ENCODE peak calls at places on chromosomes 2 and 18, in seven cellular contexts. K is activated T-cell treated with anti-CD3 and anti-CD28 coated beads for 48 hours; W is T-cell; G is GM03348; L is NCI-H510A treated with DMSO at 0.1 percent for 48 hours; R is CD8-positive, alpha-beta memory T cell; N is activated CD8-positive, alpha-beta memory T cell treated with anti-CD3 and anti-CD28 coated beads for 1 hour. Z is an unnamed sample.

GRCh38 chr2:628651-629050 is 48.6 kb downstream of the TMEM18 start:
- DNase-seq in W (no peak), N (no peak), K (no peak), G (no peak), R (no peak), L (no peak), Z (peak)

GRCh38 chr18:23588836-23589560 is 2.7 kb upstream of the NPC1 start:
- DNase-seq in R (no peak), G (no peak), W (no peak), L (no peak), N (no peak), K (no peak), Z (peak)

GRCh38 chr2:71670430-71670795 is 217.1 kb downstream of the DYSF start:
- DNase-seq in R (no peak), L (no peak), K (no peak), W (no peak), G (no peak), N (no peak), Z (no peak)

GRCh38 chr2:233053928-233054774 is 6.0 kb upstream of the INPP5D start:
- DNase-seq in G (peak), K (peak), L (peak), W (peak), N (peak), R (peak), Z (peak)

GRCh38 chr2:212135739-212136138 is 402.9 kb downstream of the ERBB4 start:
- DNase-seq in N (no peak), R (no peak), L (peak), W (no peak), K (no peak), G (no peak), Z (no peak)

GRCh38 chr18:5628512-5629255 is 84.9 kb upstream of the EPB41L3 start:
- DNase-seq in L (peak), W (no peak), R (no peak), K (no peak), N (no peak), G (peak), Z (no peak)

GRCh38 chr2:10508038-10508437 is 59.9 kb upstream of the ODC1 start:
- DNase-seq in L (no peak), W (no peak), G (no peak), N (no peak), R (no peak), K (no peak), Z (no peak)

GRCh38 chr18:6578686-6579085 is 150.8 kb upstream of the ARHGAP28 start:
- DNase-seq in R (no peak), N (no peak), L (no peak), G (no peak), K (no peak), W (no peak), Z (no peak)

GRCh38 chr2:11698009-11698922 is 28.3 kb upstream of the NTSR2 start:
- DNase-seq in L (no peak), N (no peak), W (no peak), R (no peak), G (peak), K (no peak), Z (no peak)

GRCh38 chr18:7872569-7872968 is 305.5 kb downstream of the PTPRM start:
- DNase-seq in G (peak), N (no peak), K (no peak), R (no peak), L (peak), W (no peak), Z (no peak)

GRCh38 chr2:29817846-29818680 is 103.3 kb downstream of the ALK start:
- DNase-seq in N (no peak), W (no peak), L (no peak), R (no peak), K (no peak), G (no peak), Z (no peak)

GRCh38 chr2:219495531-219496122 is 3.1 kb upstream of the GMPPA start:
- DNase-seq in G (peak), R (peak), L (peak), W (no peak), K (peak), N (peak), Z (no peak)

GRCh38 chr18:47100214-47100831 is 50.0 kb downstream of the HDHD2 start:
- DNase-seq in G (peak), W (peak), L (peak), K (peak), N (peak), R (peak), Z (peak)

GRCh38 chr2:8573942-8574195 is 108.0 kb upstream of the ID2 start:
- DNase-seq in R (no peak), W (no peak), L (no peak), N (no peak), G (no peak), K (no peak), Z (no peak)

GRCh38 chr2:27627963-27628766 is 647 bp downstream of the CCDC121 start:
- DNase-seq in K (no peak), N (no peak), W (no peak), G (peak), L (no peak), R (no peak), Z (peak)

GRCh38 chr2:241506793-241507429 is 1.5 kb downstream of the STK25 start:
- DNase-seq in L (no peak), K (no peak), W (no peak), N (no peak), R (no peak), G (no peak), Z (no peak)

GRCh38 chr2:5145053-5145452 is 547.1 kb upstream of the SOX11 start:
- DNase-seq in N (no peak), R (no peak), G (no peak), W (no peak), K (no peak), L (no peak), Z (no peak)

GRCh38 chr2:95314964-95315611 is 17.9 kb downstream of the KCNIP3 start:
- DNase-seq in G (peak), K (no peak), N (no peak), W (no peak), L (peak), R (no peak), Z (peak)

GRCh38 chr2:207725815-207726578 is 14.6 kb downstream of the CCNYL1 start:
- DNase-seq in L (peak), G (no peak), N (no peak), K (no peak), W (no peak), R (no peak), Z (no peak)

GRCh38 chr2:130848518-130849210 is 11.9 kb downstream of the ARHGEF4 start:
- DNase-seq in W (no peak), K (no peak), R (no peak), G (no peak), N (no peak), L (no peak), Z (no peak)

GRCh38 chr18:80154293-80154692 is 45.2 kb downstream of the ADNP2 start:
- DNase-seq in R (no peak), K (peak), L (peak), G (peak), N (no peak), W (no peak), Z (no peak)

Z was measured in prostate gland.